ENCODE peak calls at places on chromosomes 5 and 9, in ten cellular contexts. U is choroid plexus epithelial cell, S is fibroblast of mammary gland, J is HFF-Myc, N is retinal pigment epithelial cell, V is AG09309, R is psoas muscle, A is pancreas, P is GM12865, E is GM13976. H is an unnamed sample.

GRCh38 chr5:107853031-107853430 is 182.3 kb upstream of the EFNA5 start:
- DNase-seq in U (no peak), S (no peak), J (no peak), N (no peak), V (no peak), R (no peak), A (no peak), P (no peak), E (no peak), H (no peak)

GRCh38 chr9:134391319-134392231 is 65.3 kb downstream of the RXRA start:
- DNase-seq in U (no peak), S (no peak), J (no peak), N (no peak), V (no peak), R (no peak), A (no peak), P (peak; percentile 94), E (peak; percentile 89), H (peak; percentile 79)

GRCh38 chr5:44774279-44774880 is 34.4 kb upstream of the MRPS30 start:
- DNase-seq in U (peak; percentile 74), S (peak; percentile 81), J (peak; percentile 4), N (peak; percentile 8), V (peak; percentile 37), R (no peak), A (no peak), P (peak; percentile 26), E (peak; percentile 14), H (peak; percentile 29)

GRCh38 chr5:154985126-154985525 is 28.4 kb upstream of the KIF4B start:
- DNase-seq in U (no peak), S (no peak), J (no peak), N (no peak), V (no peak), R (no peak), A (no peak), P (no peak), E (no peak), H (no peak)

GRCh38 chr5:40202852-40203440 is 476.8 kb upstream of the PTGER4 start:
- DNase-seq in U (no peak), S (no peak), J (no peak), N (no peak), V (no peak), R (no peak), A (no peak), P (no peak), E (no peak), H (no peak)

GRCh38 chr5:98774192-98775046 is 956 bp downstream of the RGMB start:
- DNase-seq in U (peak; percentile 81), S (peak; percentile 50), J (no peak), N (no peak), V (no peak), R (peak; percentile 71), A (peak; percentile 85), P (peak; percentile 77), E (peak; percentile 64), H (peak; percentile 69)

GRCh38 chr5:42531611-42532010 is 108.4 kb downstream of the GHR start:
- DNase-seq in U (no peak), S (peak; percentile 88), J (no peak), N (no peak), V (no peak), R (no peak), A (no peak), P (no peak), E (no peak), H (no peak)

GRCh38 chr9:70390922-70391321 is 23.5 kb downstream of the KLF9 start:
- DNase-seq in U (no peak), S (peak; percentile 57), J (no peak), N (peak; percentile 50), V (no peak), R (no peak), A (no peak), P (no peak), E (no peak), H (no peak)

GRCh38 chr5:129163979-129164378 is 69.4 kb downstream of the ISOC1 start:
- DNase-seq in U (no peak), S (no peak), J (no peak), N (no peak), V (no peak), R (no peak), A (peak; percentile 26), P (no peak), E (no peak), H (no peak)

GRCh38 chr9:106862946-106863740 is at the start of gene ZNF462:
- DNase-seq in U (peak; percentile 84), S (peak; percentile 75), J (no peak), N (no peak), V (no peak), R (peak; percentile 43), A (peak; percentile 55), P (no peak), E (peak; percentile 32), H (peak; percentile 12)

GRCh38 chr9:130298663-130299279 is 33.2 kb downstream of the HMCN2 start:
- DNase-seq in U (peak; percentile 7), S (no peak), J (no peak), N (no peak), V (no peak), R (no peak), A (peak; percentile 23), P (no peak), E (no peak), H (no peak)

GRCh38 chr5:149358294-149358651 is 427 bp downstream of the PCYOX1L start:
- DNase-seq in U (peak; percentile 15), S (no peak), J (no peak), N (no peak), V (no peak), R (peak; percentile 54), A (peak; percentile 78), P (peak; percentile 41), E (no peak), H (no peak)

GRCh38 chr9:35820076-35820475 is 5.2 kb upstream of the HINT2 start:
- DNase-seq in U (peak; percentile 78), S (peak; percentile 79), J (no peak), N (no peak), V (peak; percentile 58), R (no peak), A (no peak), P (no peak), E (no peak), H (no peak)

GRCh38 chr9:1495684-1496083 is 445.5 kb downstream of the DMRT2 start:
- DNase-seq in U (no peak), S (no peak), J (no peak), N (no peak), V (no peak), R (no peak), A (no peak), P (no peak), E (no peak), H (no peak)

GRCh38 chr5:172911976-172912375 is 47.2 kb upstream of the RPL26L1 start:
- DNase-seq in U (no peak), S (peak; percentile 53), J (no peak), N (no peak), V (no peak), R (no peak), A (no peak), P (no peak), E (no peak), H (no peak)

GRCh38 chr9:9792144-9792857 is 820.5 kb downstream of the PTPRD start:
- DNase-seq in U (no peak), S (no peak), J (no peak), N (no peak), V (no peak), R (no peak), A (no peak), P (no peak), E (no peak), H (no peak)

GRCh38 chr9:9790216-9790872 is 822.5 kb downstream of the PTPRD start:
- DNase-seq in U (peak; percentile 16), S (peak; percentile 24), J (no peak), N (peak; percentile 8), V (no peak), R (no peak), A (no peak), P (peak; percentile 58), E (peak; percentile 24), H (peak; percentile 15)

DNA sequence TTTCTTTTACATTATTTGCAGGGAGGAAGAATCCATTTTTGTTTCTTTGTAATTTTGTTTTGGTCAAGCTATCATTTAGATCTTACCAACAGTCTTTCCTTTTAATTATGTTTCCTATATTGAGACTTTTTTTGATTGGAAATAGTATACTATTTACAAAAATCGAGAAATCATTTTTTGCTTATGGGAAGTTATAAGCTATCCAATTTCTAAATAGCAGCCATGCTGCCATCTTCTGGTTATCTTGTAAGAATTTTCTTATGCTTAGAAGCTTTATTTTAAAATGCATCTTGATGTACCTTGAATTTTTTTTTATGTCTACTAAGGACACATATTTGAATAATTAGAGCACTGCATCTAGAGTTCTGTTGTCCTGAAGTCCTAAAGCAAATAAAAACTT is 821.2 kb downstream of the PTPRD start:
- DNase-seq in U (peak; percentile 26), S (peak; percentile 28), J (no peak), N (no peak), V (no peak), R (no peak), A (no peak), P (peak; percentile 9), E (no peak), H (no peak)
- TF ChIP-seq CTCF in U (no peak), S (peak; percentile 18), J (no peak), N (peak; percentile 42), V (no peak), R (no peak), A (no peak), P (peak; percentile 4), E (no peak), H (no peak)

GRCh38 chr9:88741335-88741734 is 206.4 kb downstream of the NXNL2 start:
- DNase-seq in U (peak; percentile 47), S (peak; percentile 58), J (no peak), N (no peak), V (no peak), R (no peak), A (no peak), P (peak; percentile 34), E (no peak), H (no peak)
- TF ChIP-seq CTCF in U (peak; percentile 65), S (peak; percentile 56), J (peak; percentile 54), N (peak; percentile 41), V (peak; percentile 31), R (no peak), A (no peak), P (peak; percentile 47), E (peak; percentile 15), H (peak; percentile 48)

DNA sequence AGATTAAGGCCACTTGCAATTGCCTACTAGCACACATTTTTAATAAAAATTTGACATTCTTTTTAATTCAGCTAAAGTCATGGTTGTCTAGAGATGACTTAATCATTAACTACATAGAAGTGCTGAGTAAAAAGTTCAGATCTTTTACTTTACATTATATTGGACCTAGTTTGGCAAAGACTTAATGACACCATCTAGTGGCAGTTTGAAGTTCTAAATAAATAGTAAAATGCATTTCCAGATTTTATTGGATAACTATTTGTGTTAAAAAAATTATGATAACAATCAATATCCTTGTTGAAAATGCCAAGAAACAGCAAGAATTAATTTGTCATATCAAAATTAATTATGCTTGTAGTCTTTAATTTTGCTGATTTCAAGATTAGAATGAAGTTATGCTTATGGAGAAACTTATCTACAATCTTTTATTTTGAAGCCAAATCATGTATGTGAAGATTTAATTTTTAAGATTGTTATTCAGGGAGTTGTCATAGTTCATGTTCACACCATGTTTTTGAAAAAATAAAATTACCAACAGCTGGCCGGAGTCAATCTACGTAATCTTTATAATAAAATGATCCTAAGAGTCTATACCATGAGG is 69.6 kb upstream of the PJA2 start:
- DNase-seq in U (peak; percentile 61), S (peak; percentile 43), J (no peak), N (no peak), V (no peak), R (no peak), A (no peak), P (peak; percentile 12), E (peak; percentile 16), H (peak; percentile 23)
- TF ChIP-seq CTCF in U (peak; percentile 58), S (peak; percentile 45), J (no peak), N (peak; percentile 47), V (peak; percentile 39), R (peak; percentile 26), A (no peak), P (peak; percentile 25), E (peak; percentile 14), H (peak; percentile 46)

GRCh38 chr9:4073371-4073770 is 226.5 kb downstream of the GLIS3 start:
- DNase-seq in U (no peak), S (no peak), J (no peak), N (no peak), V (no peak), R (no peak), A (no peak), P (peak; percentile 14), E (no peak), H (no peak)
- TF ChIP-seq CTCF in U (peak; percentile 51), S (peak; percentile 48), J (peak; percentile 45), N (peak; percentile 47), V (peak; percentile 28), R (no peak), A (no peak), P (peak; percentile 26), E (no peak), H (peak; percentile 25)

H was measured in GM13977.